ENCODE peak calls at places on chromosomes 5 and 9, in ten cellular contexts. B is lower leg skin, Y is IMR-90, M is NB4, K is A549, S is GM12891, H is prostate gland, Q is sigmoid colon, W is ovary, T is K562. F is an unnamed sample.
A peak's percentile ranks its signal among the peaks of the same experiment; 100 is the strongest.

GRCh38 chr5:62732677-62733121 is 154.1 kb downstream of the LRRC70 start:
- DNase-seq in B (no peak), Y (peak; percentile 1), M (peak; percentile 76), K (no peak), S (no peak), H (no peak), Q (no peak), W (no peak), T (no peak), F (no peak)

GRCh38 chr5:136066705-136067271 is 38.0 kb downstream of the TGFBI start:
- DNase-seq in B (peak; percentile 78), Y (peak; percentile 77), M (no peak), K (no peak), S (no peak), H (no peak), Q (peak; percentile 86), W (peak; percentile 55), T (no peak), F (no peak)

GRCh38 chr5:32029291-32029690 is 144.8 kb downstream of the GOLPH3 start:
- DNase-seq in B (peak; percentile 68), Y (peak; percentile 18), M (peak; percentile 54), K (no peak), S (no peak), H (no peak), Q (no peak), W (no peak), T (no peak), F (no peak)

GRCh38 chr9:113988951-113989780 is 88.9 kb downstream of the AMBP start:
- DNase-seq in B (no peak), Y (no peak), M (no peak), K (no peak), S (no peak), H (no peak), Q (peak; percentile 82), W (no peak), T (no peak), F (no peak)

GRCh38 chr5:77630246-77631165 is 8.0 kb downstream of the OTP start:
- DNase-seq in B (no peak), Y (no peak), M (peak; percentile 87), K (peak; percentile 85), S (peak; percentile 84), H (no peak), Q (no peak), W (no peak), T (no peak), F (no peak)

GRCh38 chr9:7636297-7636696 is 163.3 kb downstream of the DMAC1 start:
- DNase-seq in B (no peak), Y (no peak), M (no peak), K (no peak), S (no peak), H (no peak), Q (no peak), W (no peak), T (no peak), F (no peak)

GRCh38 chr9:17134396-17134842 is 421 bp upstream of the CNTLN start:
- DNase-seq in B (no peak), Y (peak; percentile 29), M (no peak), K (no peak), S (no peak), H (peak; percentile 10), Q (no peak), W (no peak), T (no peak), F (no peak)

GRCh38 chr5:37034955-37035354 is 158.4 kb downstream of the NIPBL start:
- DNase-seq in B (no peak), Y (no peak), M (peak; percentile 9), K (no peak), S (no peak), H (no peak), Q (no peak), W (no peak), T (no peak), F (no peak)

GRCh38 chr9:3827175-3827574 is 301.4 kb upstream of the RFX3 start:
- DNase-seq in B (no peak), Y (no peak), M (no peak), K (no peak), S (no peak), H (peak; percentile 68), Q (no peak), W (no peak), T (no peak), F (no peak)

GRCh38 chr5:683619-684481 is 9.3 kb downstream of the TPPP start:
- DNase-seq in B (peak; percentile 84), Y (no peak), M (peak; percentile 22), K (no peak), S (no peak), H (no peak), Q (peak; percentile 72), W (no peak), T (no peak), F (no peak)

GRCh38 chr5:80399553-80400239 is 8.2 kb upstream of the ZFYVE16 start:
- DNase-seq in B (no peak), Y (peak; percentile 73), M (peak; percentile 75), K (peak; percentile 11), S (no peak), H (no peak), Q (no peak), W (no peak), T (peak; percentile 12), F (no peak)

DNA sequence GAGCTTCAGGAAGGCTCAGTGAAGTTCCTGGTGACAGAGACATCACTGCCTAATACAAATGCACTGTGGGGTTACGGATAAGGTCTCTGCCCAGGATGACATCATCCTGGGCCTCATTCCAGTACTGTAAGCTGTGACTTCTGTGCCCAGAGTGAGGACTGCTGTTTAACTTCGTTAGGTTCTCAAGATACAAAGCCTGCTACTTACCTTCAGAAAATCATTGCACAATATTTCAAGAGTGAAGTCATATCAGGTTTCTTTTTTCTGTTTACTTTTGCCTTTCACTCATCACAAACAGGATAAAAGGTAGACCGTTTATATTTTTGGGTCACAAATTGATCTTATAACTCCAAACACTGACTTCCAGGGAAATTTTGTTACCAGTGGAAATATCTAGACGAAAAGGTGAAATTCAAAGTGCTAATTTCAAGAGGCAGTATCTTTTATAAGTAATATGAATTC is 241.2 kb downstream of the PIK3R1 start:
- DNase-seq in B (no peak), Y (peak; percentile 53), M (no peak), K (peak; percentile 17), S (no peak), H (peak; percentile 55), Q (no peak), W (no peak), T (peak; percentile 87), F (no peak)
- TF ChIP-seq POLR2A in B (no peak), Y (no peak), M (no peak), K (no peak), S (no peak), H (no peak), Q (no peak), W (no peak), T (no peak), F (no peak)

GRCh38 chr9:126838055-126838811 is 22.2 kb upstream of the ZBTB34 start:
- DNase-seq in B (no peak), Y (no peak), M (no peak), K (no peak), S (no peak), H (no peak), Q (no peak), W (no peak), T (no peak), F (no peak)

GRCh38 chr9:126842220-126842842 is 18.1 kb upstream of the ZBTB34 start:
- DNase-seq in B (no peak), Y (no peak), M (no peak), K (no peak), S (no peak), H (no peak), Q (no peak), W (no peak), T (peak; percentile 74), F (no peak)

GRCh38 chr9:126838895-126839294 is 21.5 kb upstream of the ZBTB34 start:
- DNase-seq in B (no peak), Y (no peak), M (no peak), K (no peak), S (no peak), H (no peak), Q (no peak), W (no peak), T (no peak), F (no peak)

GRCh38 chr9:126836216-126836615 is 24.2 kb upstream of the ZBTB34 start:
- DNase-seq in B (no peak), Y (no peak), M (no peak), K (no peak), S (no peak), H (no peak), Q (no peak), W (no peak), T (no peak), F (no peak)

DNA sequence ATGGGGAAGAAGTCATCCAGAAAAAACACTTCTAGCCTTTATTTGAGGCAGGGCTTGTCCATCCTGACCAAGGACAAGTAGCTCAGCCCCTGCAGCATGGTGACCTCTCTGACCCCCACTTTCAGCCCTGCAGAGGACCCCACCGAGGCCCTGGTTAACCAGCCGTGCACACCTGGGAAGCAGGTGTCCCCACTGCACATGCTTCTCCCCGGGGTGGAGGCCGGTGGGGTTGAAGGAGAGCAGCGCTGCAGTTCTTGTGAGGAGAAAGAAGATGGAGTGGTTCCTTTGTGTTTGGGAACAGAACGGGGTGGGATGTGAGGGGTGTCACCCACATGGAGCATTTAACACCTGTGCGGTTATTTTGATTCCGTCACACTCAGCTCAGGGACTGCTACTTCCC is 21.1 kb upstream of the ZBTB34 start:
- DNase-seq in B (no peak), Y (no peak), M (no peak), K (no peak), S (no peak), H (no peak), Q (no peak), W (no peak), T (no peak), F (no peak)
- TF ChIP-seq POLR2A in B (no peak), Y (no peak), M (no peak), K (no peak), S (no peak), H (no peak), Q (no peak), W (no peak), T (no peak), F (no peak)

GRCh38 chr5:138491669-138492551 is 26.6 kb downstream of the EGR1 start:
- DNase-seq in B (peak; percentile 97), Y (peak; percentile 91), M (peak; percentile 90), K (peak; percentile 54), S (peak; percentile 96), H (peak; percentile 90), Q (peak; percentile 97), W (peak; percentile 96), T (peak; percentile 90), F (peak; percentile 87)
- TF ChIP-seq POLR2A in B (no peak), Y (peak; percentile 75), M (peak; percentile 28), K (no peak), S (no peak), H (peak; percentile 51), Q (no peak), W (peak; percentile 69), T (peak; percentile 29), F (no peak)

DNA sequence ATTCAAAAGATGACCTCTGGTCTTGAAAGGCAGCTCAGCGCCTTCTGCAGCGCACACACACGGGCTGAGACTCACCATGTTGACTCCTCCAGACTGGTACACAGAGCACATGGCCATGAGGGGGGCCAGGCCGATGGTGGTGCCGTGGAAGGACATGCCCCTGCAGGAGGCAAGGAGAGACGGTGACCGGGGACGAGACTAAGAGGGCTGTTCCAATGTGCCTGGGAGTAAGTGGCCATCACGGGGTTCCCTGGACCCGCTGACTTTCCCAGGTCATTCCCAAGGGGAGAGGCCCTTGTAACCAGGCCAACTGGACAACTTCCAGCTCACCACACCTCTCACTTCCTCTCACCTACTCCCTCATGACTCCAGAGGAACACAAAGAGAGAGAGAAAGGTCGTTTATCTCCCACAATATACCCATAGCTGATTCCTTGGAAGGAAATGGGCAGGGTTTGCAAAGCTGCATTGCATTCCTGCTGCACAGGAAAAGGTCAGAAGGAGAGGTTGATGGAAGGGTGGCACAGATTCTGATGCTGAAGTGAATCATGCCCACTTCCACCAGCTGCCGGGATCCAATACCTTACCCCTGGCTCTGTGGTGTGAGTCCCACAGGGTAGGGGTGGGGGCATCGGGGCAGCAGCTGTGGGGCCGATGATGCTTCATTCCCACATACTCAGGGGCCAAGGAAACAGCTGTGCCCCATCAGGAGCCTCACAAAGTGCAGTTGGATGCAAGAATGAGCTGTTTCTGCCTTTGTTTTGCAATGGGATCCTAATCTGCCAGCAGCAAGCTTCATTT is 47.2 kb downstream of the NIPAL4 start:
- DNase-seq in B (no peak), Y (peak; percentile 68), M (no peak), K (no peak), S (no peak), H (no peak), Q (no peak), W (no peak), T (no peak), F (peak; percentile 54)
- TF ChIP-seq POLR2A in B (no peak), Y (no peak), M (no peak), K (no peak), S (no peak), H (no peak), Q (no peak), W (no peak), T (no peak), F (no peak)